ENCODE peak calls at places on chromosomes 2 and 18, in six cellular contexts. S, W, B, T, C and G are unnamed samples.

GRCh38 chr2:39989888-39990287 is 210.8 kb upstream of the THUMPD2 start:
- DNase-seq in S (no peak), T (peak), B (no peak), C (peak), W (no peak), G (no peak)

GRCh38 chr2:121133551-121134319 is 151.3 kb downstream of the TFCP2L1 start:
- DNase-seq in C (no peak), B (no peak), W (no peak), S (no peak), T (no peak), G (no peak)

GRCh38 chr18:22391571-22392359 is 25.9 kb downstream of the CTAGE1 start:
- DNase-seq in W (no peak), B (no peak), C (no peak), T (peak), S (peak), G (no peak)

GRCh38 chr18:75635096-75635495 is 207.6 kb upstream of the SMIM21 start:
- DNase-seq in W (no peak), T (no peak), C (no peak), B (no peak), S (no peak), G (no peak)

GRCh38 chr2:68411397-68412126 is 46.5 kb downstream of the PLEK start:
- DNase-seq in B (no peak), T (no peak), W (no peak), S (no peak), C (no peak), G (no peak)

GRCh38 chr2:110866496-110866895 is 134.1 kb downstream of the ACOXL start:
- DNase-seq in S (no peak), T (no peak), B (no peak), C (no peak), W (no peak), G (no peak)

GRCh38 chr2:172208881-172209325 is 106.2 kb upstream of the DLX2 start:
- DNase-seq in T (peak), W (no peak), S (peak), B (no peak), C (no peak), G (no peak)

GRCh38 chr2:555164-555922 is 121.9 kb downstream of the TMEM18 start:
- DNase-seq in C (no peak), W (no peak), S (no peak), B (no peak), T (no peak), G (no peak)

GRCh38 chr2:111039984-111040383 is 80.7 kb upstream of the BCL2L11 start:
- DNase-seq in T (no peak), C (no peak), W (no peak), S (no peak), B (no peak), G (peak)

GRCh38 chr2:170449034-170449433 is 266.1 kb upstream of the SP5 start:
- DNase-seq in S (no peak), C (no peak), T (no peak), W (no peak), B (no peak), G (no peak)

GRCh38 chr2:85712849-85713612 is 18.9 kb downstream of the GNLY start:
- DNase-seq in S (peak), T (peak), W (no peak), B (no peak), C (no peak), G (no peak)

GRCh38 chr2:117935436-117935835 is 78.4 kb downstream of the CCDC93 start:
- DNase-seq in W (no peak), C (no peak), T (no peak), B (no peak), S (no peak), G (no peak)

GRCh38 chr2:1503471-1504310 is 90.4 kb downstream of the TPO start:
- DNase-seq in T (no peak), S (no peak), B (no peak), C (no peak), W (no peak), G (no peak)

GRCh38 chr2:33421820-33422219 is 54.6 kb upstream of the RASGRP3 start:
- DNase-seq in T (no peak), B (no peak), S (peak), C (peak), W (no peak), G (no peak)

GRCh38 chr2:1653956-1654695 is 90.2 kb downstream of the PXDN start:
- DNase-seq in S (no peak), B (no peak), W (no peak), C (no peak), T (peak), G (no peak)

GRCh38 chr2:48829036-48829435 is 73.5 kb upstream of the LHCGR start:
- DNase-seq in B (no peak), S (no peak), T (peak), C (no peak), W (no peak), G (no peak)

GRCh38 chr2:157830696-157831570 is 45.2 kb downstream of the ACVR1 start:
- DNase-seq in T (peak), W (no peak), B (no peak), C (no peak), S (peak), G (no peak)

GRCh38 chr2:166314022-166314759 is 61.6 kb downstream of the SCN9A start:
- DNase-seq in B (no peak), W (no peak), T (peak), C (no peak), S (peak), G (no peak)

GRCh38 chr2:173802518-173802917 is 162.7 kb downstream of the SP3 start:
- DNase-seq in W (no peak), T (no peak), S (no peak), C (peak), B (no peak), G (no peak)

GRCh38 chr2:207513577-207514257 is 16.0 kb upstream of the CREB1 start:
- DNase-seq in W (no peak), C (no peak), S (peak), T (peak), B (no peak), G (no peak)

GRCh38 chr2:107242811-107243210 is 356.8 kb upstream of the ST6GAL2 start:
- DNase-seq in B (no peak), C (no peak), T (no peak), W (no peak), S (no peak), G (no peak)

DNA sequence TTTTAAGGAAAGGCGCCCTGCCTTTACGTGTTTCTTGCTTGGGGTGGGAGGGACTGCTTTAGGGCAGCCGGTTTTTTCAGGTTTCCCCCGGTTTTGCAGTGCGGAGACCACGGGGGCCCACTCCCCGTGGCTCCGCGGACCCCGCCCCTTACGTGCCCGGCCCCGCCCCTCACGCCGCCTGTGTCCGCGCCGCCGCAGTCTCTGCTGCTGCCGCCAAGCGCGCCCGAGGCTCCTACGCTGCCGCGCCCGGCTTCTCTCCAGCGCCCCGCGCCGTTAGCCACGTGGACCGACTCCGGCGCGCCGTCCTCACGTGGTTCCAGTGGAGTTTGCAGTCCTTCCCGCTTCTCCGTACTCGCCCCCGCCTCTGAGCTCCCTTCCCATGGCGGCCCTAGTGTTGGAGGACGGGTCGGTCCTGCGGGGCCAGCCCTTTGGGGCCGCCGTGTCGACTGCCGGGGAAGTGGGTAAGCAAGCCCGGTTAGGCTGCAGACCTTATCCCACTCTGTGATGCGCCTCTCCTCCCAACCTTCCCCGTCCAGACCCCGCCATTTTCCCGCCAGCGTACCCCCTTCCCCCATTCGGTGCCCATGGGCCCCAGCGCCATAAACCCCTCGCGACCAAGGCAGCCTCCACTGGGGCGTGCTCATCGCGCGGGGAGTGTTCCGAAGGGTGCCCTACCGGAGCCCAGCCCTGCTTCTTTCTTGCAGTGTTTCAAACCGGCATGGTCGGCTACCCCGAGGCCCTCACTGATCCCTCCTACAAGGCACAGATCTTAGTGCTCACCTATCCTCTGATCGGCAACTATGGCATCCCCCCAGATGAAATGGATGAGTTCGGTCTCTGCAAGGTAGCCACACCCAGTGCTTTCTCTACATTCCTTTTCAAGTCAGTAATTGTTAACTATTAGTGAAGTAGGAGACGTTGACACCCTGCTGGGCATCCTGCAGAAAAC is at the start of gene CAD:
- DNase-seq in B (peak), T (peak), W (peak), C (peak), S (peak), G (peak)
- H2BK120ac ChIP-seq in B (peak), T (no peak), W (no peak), C (no peak), S (peak), G (no peak)

GRCh38 chr2:16508061-16508851 is 157.4 kb downstream of the CYRIA start:
- DNase-seq in S (peak), W (peak), C (peak), T (no peak), B (peak), G (peak)
- H2BK120ac ChIP-seq in S (no peak), W (peak), C (no peak), T (no peak), B (no peak), G (no peak)

GRCh38 chr2:223037433-223037800 is 14.6 kb upstream of the KCNE4 start:
- DNase-seq in W (no peak), B (no peak), T (no peak), C (no peak), S (no peak), G (no peak)
- H2BK120ac ChIP-seq in W (no peak), B (no peak), T (no peak), C (no peak), S (no peak), G (peak)

GRCh38 chr2:13106302-13106701 is 389.6 kb downstream of the TRIB2 start:
- DNase-seq in W (no peak), B (no peak), C (no peak), T (no peak), S (no peak), G (no peak)

GRCh38 chr2:13104765-13105164 is 388.0 kb downstream of the TRIB2 start:
- DNase-seq in W (no peak), S (no peak), T (no peak), C (no peak), B (no peak), G (no peak)

GRCh38 chr2:13113016-13113415 is 396.3 kb downstream of the TRIB2 start:
- DNase-seq in T (no peak), S (no peak), W (no peak), C (no peak), B (no peak), G (no peak)

GRCh38 chr2:13114391-13114790 is 397.7 kb downstream of the TRIB2 start:
- DNase-seq in C (peak), T (peak), B (no peak), S (peak), W (no peak), G (no peak)

DNA sequence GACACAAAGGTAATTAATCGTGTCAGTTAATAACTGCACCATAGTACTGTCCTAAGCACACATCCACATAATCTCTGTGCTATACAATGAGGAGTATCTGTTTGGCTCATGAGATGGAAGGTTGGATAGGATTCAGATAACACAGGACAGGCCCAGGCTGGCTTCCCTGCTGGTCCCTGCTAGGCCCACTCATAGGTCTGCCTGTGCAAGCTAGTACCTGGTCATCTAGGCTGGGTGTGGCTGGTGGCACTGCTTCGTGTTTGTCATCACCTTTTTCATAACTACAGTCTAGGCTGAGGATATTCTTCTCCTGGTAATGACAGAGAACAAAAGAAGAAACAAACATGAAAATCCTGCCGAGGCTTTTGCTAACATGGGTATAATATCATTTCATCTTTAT is 392.8 kb downstream of the TRIB2 start:
- DNase-seq in T (no peak), B (no peak), C (no peak), S (no peak), W (no peak), G (no peak)
- H2BK120ac ChIP-seq in T (no peak), B (no peak), C (no peak), S (no peak), W (no peak), G (no peak)

GRCh38 chr2:11745613-11746375 is 638 bp upstream of the LPIN1 start:
- DNase-seq in T (no peak), W (no peak), C (no peak), B (no peak), S (no peak), G (no peak)
- H2BK120ac ChIP-seq in T (peak), W (peak), C (no peak), B (no peak), S (peak), G (no peak)